ENCODE peak calls at places on chromosomes 11 and 22, in nine cellular contexts. N, I, L, Y, Z, V, U, H and T are unnamed samples. For H3K4me1, the result is how much of the 10 kb centered on the place peaks cover.

GRCh38 chr11:19628018-19628417 is 84.6 kb upstream of the NAV2 start:
- DNase-seq in U (peak), I (peak), Y (no peak), N (peak), Z (peak), H (peak), V (no peak), L (no peak), T (peak)

GRCh38 chr11:118216621-118217526 is 7.9 kb downstream of the JAML start:
- DNase-seq in Z (no peak), U (no peak), Y (no peak), H (no peak), L (no peak), N (no peak), V (no peak), I (no peak), T (no peak)

GRCh38 chr11:6579681-6580080 is 23.7 kb downstream of the RRP8 start:
- DNase-seq in I (no peak), N (no peak), Y (no peak), Z (no peak), L (no peak), H (no peak), V (no peak), U (no peak), T (no peak)

GRCh38 chr22:22922954-22923319 is 35.3 kb downstream of the IGLL5 start:
- DNase-seq in N (no peak), H (no peak), L (no peak), Z (no peak), Y (no peak), U (no peak), I (no peak), V (no peak), T (no peak)

GRCh38 chr11:122977455-122978302 is 4.0 kb downstream of the BSX start:
- DNase-seq in H (no peak), I (no peak), V (no peak), U (no peak), N (no peak), L (no peak), Z (no peak), Y (no peak), T (no peak)

GRCh38 chr11:114794048-114794684 is 115.8 kb downstream of the NXPE2 start:
- DNase-seq in Z (no peak), H (no peak), I (no peak), L (no peak), Y (no peak), V (no peak), N (no peak), U (no peak), T (no peak)

GRCh38 chr11:76794371-76795284 is 11.5 kb downstream of the TSKU start:
- DNase-seq in L (no peak), Y (no peak), H (no peak), U (no peak), V (no peak), I (no peak), Z (no peak), N (no peak), T (no peak)

GRCh38 chr11:134761926-134762247 is 349.8 kb upstream of the B3GAT1 start:
- DNase-seq in U (no peak), I (no peak), Z (no peak), L (no peak), H (no peak), Y (no peak), V (no peak), N (no peak), T (no peak)

GRCh38 chr11:15562230-15562629 is 447.5 kb downstream of the INSC start:
- DNase-seq in H (no peak), Y (no peak), U (no peak), L (no peak), Z (no peak), V (no peak), N (no peak), I (no peak), T (no peak)

GRCh38 chr11:6799402-6799801 is at the start of gene OR6A2:
- DNase-seq in U (no peak), Y (no peak), Z (no peak), I (no peak), H (no peak), L (no peak), N (no peak), V (no peak), T (no peak)

GRCh38 chr11:130729678-130730300 is 186.5 kb downstream of the SNX19 start:
- DNase-seq in N (no peak), V (no peak), H (no peak), L (no peak), U (peak), Z (no peak), I (no peak), Y (no peak), T (no peak)

GRCh38 chr22:30968015-30968923 is at the start of gene MORC2:
- DNase-seq in I (no peak), L (peak), N (peak), Y (no peak), V (no peak), Z (no peak), U (no peak), H (no peak), T (peak)

GRCh38 chr22:42061041-42061440 is 9.6 kb downstream of the NAGA start:
- DNase-seq in U (no peak), N (no peak), Y (no peak), Z (no peak), I (no peak), H (no peak), V (no peak), L (no peak), T (no peak)

GRCh38 chr11:61999141-61999975 is 31.9 kb upstream of the FTH1 start:
- DNase-seq in N (no peak), Y (no peak), U (peak), Z (no peak), L (peak), V (no peak), I (no peak), H (peak), T (no peak)

GRCh38 chr11:130718118-130718517 is 198.2 kb downstream of the SNX19 start:
- DNase-seq in N (no peak), H (no peak), U (no peak), Y (no peak), Z (peak), L (no peak), I (no peak), V (no peak), T (no peak)

DNA sequence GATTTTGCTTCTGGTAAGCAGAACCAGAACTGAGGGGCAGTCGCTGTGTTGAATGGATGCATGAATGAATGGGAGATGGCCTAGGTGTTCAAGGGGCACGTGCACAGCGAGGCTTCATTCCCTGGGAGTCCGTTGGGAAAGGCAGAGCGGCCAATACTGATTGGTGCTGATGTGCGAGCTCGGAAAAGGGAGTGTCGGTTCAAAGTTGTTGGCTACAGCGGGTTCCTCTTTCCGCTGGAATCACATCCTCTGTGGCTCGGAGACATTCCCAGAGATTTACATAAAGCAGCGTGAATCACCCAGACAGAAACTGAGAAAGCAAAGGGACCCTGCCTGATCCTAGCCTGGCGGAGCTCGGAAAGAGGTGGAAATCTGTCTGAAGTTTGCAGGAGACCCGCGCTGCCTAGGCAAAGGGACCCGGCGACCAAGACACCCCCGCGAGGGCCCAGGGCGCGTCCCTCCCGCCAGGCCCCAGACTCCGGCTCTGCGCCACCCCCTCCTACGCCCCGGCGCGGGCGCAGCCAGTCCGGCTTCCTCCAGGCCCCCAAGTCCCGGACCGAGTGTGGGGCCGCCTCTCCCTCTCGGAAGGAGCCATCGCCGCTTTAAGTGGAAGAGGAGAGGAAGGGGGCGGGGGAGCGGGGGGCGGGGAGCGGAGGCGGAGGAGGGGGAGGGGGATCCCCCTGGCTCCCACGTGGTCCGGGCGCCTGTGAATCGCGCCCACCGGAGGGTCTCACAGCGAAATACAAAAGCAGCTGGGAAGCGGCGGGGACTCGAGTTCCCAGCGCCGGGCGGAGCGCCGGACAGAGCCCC is at the start of gene FJX1:
- DNase-seq in N (peak), Z (peak), U (peak), H (peak), V (no peak), I (peak), Y (no peak), L (peak), T (peak)
- H3K27ac ChIP-seq in N (peak), Z (peak), U (peak), H (peak), V (no peak), I (peak), Y (no peak), L (peak), T (peak)

DNA sequence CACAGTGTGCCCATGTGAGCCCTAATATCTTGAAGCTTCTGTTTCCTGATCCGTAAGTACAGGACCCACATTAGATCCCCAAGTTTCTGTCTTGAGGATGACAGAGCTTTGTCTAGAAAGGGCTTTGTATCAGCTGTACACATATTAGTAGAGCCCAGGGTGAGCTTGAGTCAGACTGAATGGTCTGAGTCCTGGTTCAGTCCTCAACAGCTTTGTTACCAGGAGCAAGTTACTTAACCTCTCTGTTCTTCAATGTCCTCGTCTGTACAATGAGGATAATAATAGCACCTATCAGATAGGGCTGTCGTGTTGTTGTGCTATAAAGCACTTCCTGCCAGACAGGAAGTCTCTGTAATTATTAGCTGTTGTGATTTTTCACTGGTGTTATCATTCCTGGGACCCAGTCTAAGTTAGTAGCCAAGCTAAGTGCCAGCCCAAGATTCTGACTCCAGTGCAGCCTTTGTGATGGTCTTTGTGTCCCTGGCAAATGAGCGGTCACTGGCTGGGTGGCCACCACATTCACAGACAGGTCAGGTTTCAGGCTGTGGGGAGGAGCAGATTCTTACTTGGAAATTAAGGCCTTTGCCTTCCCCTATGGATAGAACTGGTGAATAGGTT is 6.8 kb downstream of the TOM1 start:
- DNase-seq in U (no peak), N (no peak), V (peak), H (no peak), Y (no peak), L (no peak), Z (no peak), I (no peak), T (no peak)
- H3K4me1 ChIP-seq in U (under half), N (under half), V (half or more), H (under half), Y (under half), L (under half), Z (half or more), I (under half), T (under half)

GRCh38 chr11:94183251-94183885 is 54.7 kb downstream of the PANX1 start:
- DNase-seq in H (no peak), N (no peak), V (no peak), Z (no peak), L (no peak), Y (no peak), U (no peak), I (no peak), T (no peak)
- H3K27ac ChIP-seq in H (no peak), N (no peak), V (no peak), Z (no peak), L (no peak), Y (no peak), U (no peak), I (no peak), T (no peak)

GRCh38 chr11:69434341-69434960 is 47.0 kb upstream of the LINC01488 start:
- DNase-seq in Z (no peak), U (no peak), L (no peak), V (no peak), N (no peak), Y (no peak), I (no peak), H (no peak), T (no peak)

GRCh38 chr11:69437001-69437875 is 44.2 kb upstream of the LINC01488 start:
- DNase-seq in V (no peak), N (peak), L (peak), Z (no peak), I (peak), U (no peak), Y (no peak), H (no peak), T (no peak)

GRCh38 chr11:69435161-69435990 is 46.1 kb upstream of the LINC01488 start:
- DNase-seq in L (no peak), Y (no peak), N (no peak), U (no peak), Z (no peak), V (no peak), I (no peak), H (no peak), T (no peak)

GRCh38 chr11:69437876-69438205 is 43.6 kb upstream of the LINC01488 start:
- DNase-seq in N (no peak), Y (no peak), I (no peak), V (no peak), U (no peak), H (no peak), L (no peak), Z (no peak), T (no peak)

DNA sequence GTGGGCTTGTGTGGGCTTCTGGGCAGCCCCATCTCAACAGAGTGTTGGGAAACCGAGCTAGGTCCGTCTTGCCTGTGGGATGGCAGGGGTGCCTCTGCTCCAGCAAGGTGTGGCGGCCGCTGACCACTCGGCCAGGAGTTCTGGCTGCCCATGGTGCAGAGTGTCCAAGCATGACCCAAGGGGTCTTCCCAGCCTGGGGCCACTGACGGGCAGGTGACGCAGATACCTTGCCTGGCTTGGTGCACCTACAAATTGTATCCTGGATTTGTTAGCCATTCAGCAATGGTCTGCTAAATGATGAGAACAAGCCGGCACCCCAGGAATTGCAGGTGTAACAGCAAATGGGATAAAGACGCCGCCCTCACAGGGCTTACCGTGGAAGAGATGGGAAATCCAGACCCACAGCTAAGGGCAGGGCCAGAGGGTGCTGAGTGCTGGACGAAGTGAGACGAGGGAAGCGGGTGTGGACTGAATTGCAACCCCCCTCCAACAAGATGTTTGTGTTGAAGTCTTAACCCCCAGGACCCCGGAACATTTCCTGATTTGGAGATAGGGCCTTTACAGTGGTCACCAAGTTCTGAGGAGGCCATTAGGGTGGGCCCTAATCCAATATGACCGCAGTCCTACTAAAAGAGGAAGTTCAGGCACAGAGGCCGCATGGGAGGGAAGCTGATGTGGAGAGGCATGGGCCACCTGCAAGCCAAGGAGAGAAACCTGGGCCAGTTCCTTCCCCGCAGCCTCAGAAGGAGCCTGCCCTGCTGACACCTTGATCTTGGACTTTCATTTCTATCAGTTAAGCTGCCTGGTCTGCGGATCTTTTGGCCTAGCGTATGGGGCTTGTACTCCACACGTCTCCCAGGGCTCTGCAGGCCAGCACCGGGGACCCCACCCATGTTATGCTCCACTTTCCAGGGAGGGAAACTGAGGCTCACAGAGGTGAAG is 45.2 kb upstream of the LINC01488 start:
- DNase-seq in H (no peak), Y (no peak), N (no peak), Z (no peak), L (no peak), U (no peak), I (no peak), V (no peak), T (no peak)
- H3K4me1 ChIP-seq in H (under half), Y (under half), N (under half), Z (under half), L (under half), U (under half), I (under half), V (under half), T (under half)

GRCh38 chr11:3162410-3163240 is 2.5 kb downstream of the OSBPL5 start:
- DNase-seq in L (no peak), H (peak), Z (peak), Y (no peak), V (no peak), N (no peak), U (no peak), I (no peak), T (peak)
- H3K27ac ChIP-seq in L (no peak), H (peak), Z (no peak), Y (peak), V (no peak), N (no peak), U (peak), I (no peak), T (peak)

GRCh38 chr22:50531546-50532352 is 1.9 kb upstream of the TYMP start:
- DNase-seq in U (peak), N (peak), L (peak), H (peak), I (peak), Y (no peak), V (peak), Z (peak), T (peak)

GRCh38 chr22:50529416-50530279 is at the start of gene TYMP:
- DNase-seq in I (peak), Z (peak), U (no peak), V (peak), H (peak), Y (no peak), N (peak), L (peak), T (peak)

GRCh38 chr22:50530857-50531545 is 1.2 kb upstream of the TYMP start:
- DNase-seq in H (peak), U (peak), I (peak), Z (peak), N (peak), V (peak), Y (no peak), L (peak), T (peak)

GRCh38 chr22:50528682-50529415 is 963 bp downstream of the TYMP start:
- DNase-seq in U (no peak), L (no peak), N (no peak), V (peak), H (no peak), Y (no peak), I (no peak), Z (no peak), T (peak)

DNA sequence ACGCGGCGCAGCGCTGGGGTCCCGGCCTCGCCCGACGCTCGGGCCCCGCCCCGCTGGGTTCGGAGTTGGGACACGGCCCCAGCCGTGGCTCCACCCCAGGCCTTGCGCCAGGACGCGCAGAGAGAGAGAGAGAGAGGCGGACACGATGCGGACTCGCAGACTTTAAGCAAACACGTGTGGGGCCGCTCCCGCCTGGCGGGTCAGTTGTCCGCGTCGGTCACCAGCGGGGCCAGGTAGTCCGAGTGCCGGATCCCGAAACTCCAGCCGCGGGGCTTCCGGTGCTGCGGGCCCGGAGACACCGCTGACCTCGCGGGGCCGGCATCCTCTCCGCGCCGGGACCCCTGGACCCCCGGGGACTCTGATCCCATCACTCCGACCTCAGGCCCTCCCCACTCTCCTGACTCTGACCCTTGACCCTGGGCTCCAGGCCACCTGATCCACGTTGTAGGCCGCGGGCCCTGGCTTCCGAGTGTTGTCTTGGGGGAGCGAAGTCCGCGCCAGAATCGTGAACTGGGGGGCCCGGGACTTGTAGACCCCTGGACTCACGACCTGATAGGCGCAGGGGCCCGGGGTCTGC is 556 bp upstream of the TYMP start:
- DNase-seq in Y (no peak), I (peak), N (peak), Z (peak), V (peak), H (peak), L (peak), U (peak), T (peak)
- H3K4me1 ChIP-seq in Y (under half), I (under half), N (under half), Z (half or more), V (half or more), H (half or more), L (under half), U (under half), T (under half)

DNA sequence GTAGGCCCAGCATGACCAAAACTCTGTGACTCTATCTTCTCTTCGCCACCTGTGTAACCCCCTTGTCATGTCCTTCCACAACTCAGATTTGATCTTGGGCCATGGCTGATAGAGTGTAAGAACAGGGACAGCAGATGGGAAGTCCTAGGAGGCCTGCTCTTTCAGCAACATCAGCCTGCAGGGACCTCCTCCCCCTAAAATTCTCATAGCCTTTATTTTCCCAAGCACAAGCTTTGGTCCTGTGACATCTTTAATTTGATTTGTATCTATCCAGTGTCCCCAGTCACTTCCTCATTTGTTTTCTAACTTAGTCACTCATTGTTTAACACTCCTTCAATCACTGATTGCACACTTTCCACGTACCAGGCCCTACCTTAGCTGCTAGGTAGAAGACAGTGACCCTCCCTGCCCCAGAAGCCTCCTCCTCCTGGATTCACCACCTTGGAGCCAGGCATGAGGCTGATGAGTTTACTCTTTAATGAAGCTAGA is 5.3 kb downstream of the UBQLN3 start:
- DNase-seq in H (no peak), Z (no peak), Y (no peak), N (no peak), L (no peak), I (no peak), U (no peak), V (no peak), T (no peak)
- H3K27ac ChIP-seq in H (no peak), Z (no peak), Y (no peak), N (no peak), L (no peak), I (no peak), U (no peak), V (no peak), T (no peak)

DNA sequence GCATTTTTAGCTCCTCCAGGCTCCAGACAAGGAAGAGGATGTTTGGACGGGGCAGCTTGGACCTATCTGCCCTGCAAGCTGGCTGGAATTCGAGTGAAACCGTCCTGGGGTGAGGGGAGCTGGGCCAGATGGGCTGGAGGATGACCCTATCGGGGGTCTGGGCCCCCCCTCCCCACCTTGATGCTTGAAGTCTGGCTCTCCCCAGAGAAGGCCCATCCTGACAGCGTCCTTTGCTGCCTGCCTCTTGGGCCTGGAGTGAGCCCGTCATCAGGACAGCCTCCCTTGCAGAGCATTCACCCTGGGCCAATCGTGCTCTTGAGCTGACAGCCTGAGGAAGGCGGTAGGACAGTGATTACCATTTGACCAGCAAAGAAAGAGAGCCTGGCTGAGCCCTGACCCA is 5.3 kb upstream of the PDGFB start:
- DNase-seq in L (no peak), U (no peak), Y (no peak), N (no peak), V (no peak), Z (no peak), H (no peak), I (no peak), T (no peak)
- H3K4me1 ChIP-seq in L (under half), U (under half), Y (under half), N (under half), V (under half), Z (half or more), H (under half), I (under half), T (under half)